ENCODE peak calls at places on chromosomes 5 and 9, in four cellular contexts. One of them, this sample, is unnamed. For H3K4me1, the result is how much of the 10 kb centered on the place peaks cover.

GRCh38 chr9:132181796-132182521 is 20.1 kb downstream of the NTNG2 start:
- DNase-seq in suprapubic skin: no peak
- DNase-seq in right lobe of liver: no peak
- DNase-seq in IMR-90: peak
- DNase-seq in this sample: no peak

GRCh38 chr5:44632344-44632743 is 176.4 kb upstream of the MRPS30 start:
- DNase-seq in suprapubic skin: no peak
- DNase-seq in IMR-90: no peak
- DNase-seq in right lobe of liver: no peak
- DNase-seq in this sample: no peak

GRCh38 chr5:134568761-134569725 is 43.6 kb downstream of the JADE2 start:
- DNase-seq in IMR-90: peak
- DNase-seq in right lobe of liver: peak
- DNase-seq in suprapubic skin: no peak
- DNase-seq in this sample: peak

GRCh38 chr5:68193481-68194036 is 22.0 kb upstream of the PIK3R1 start:
- DNase-seq in right lobe of liver: no peak
- DNase-seq in suprapubic skin: no peak
- DNase-seq in IMR-90: no peak
- DNase-seq in this sample: no peak

GRCh38 chr9:98287383-98287782 is 31.9 kb upstream of the TBC1D2 start:
- DNase-seq in suprapubic skin: no peak
- DNase-seq in right lobe of liver: no peak
- DNase-seq in IMR-90: no peak
- DNase-seq in this sample: no peak

GRCh38 chr9:4327504-4328191 is 27.8 kb upstream of the GLIS3 start:
- DNase-seq in IMR-90: peak
- DNase-seq in suprapubic skin: no peak
- DNase-seq in right lobe of liver: no peak
- DNase-seq in this sample: peak

GRCh38 chr5:57750891-57751290 is 268.3 kb upstream of the ACTBL2 start:
- DNase-seq in IMR-90: no peak
- DNase-seq in suprapubic skin: no peak
- DNase-seq in right lobe of liver: no peak
- DNase-seq in this sample: no peak

GRCh38 chr5:174044451-174044850 is 1.1 kb upstream of the NSG2 start:
- DNase-seq in suprapubic skin: no peak
- DNase-seq in IMR-90: no peak
- DNase-seq in right lobe of liver: no peak
- DNase-seq in this sample: no peak

GRCh38 chr5:30808996-30809395 is 384.5 kb upstream of the CDH6 start:
- DNase-seq in IMR-90: peak
- DNase-seq in right lobe of liver: no peak
- DNase-seq in suprapubic skin: no peak
- DNase-seq in this sample: no peak

GRCh38 chr5:39783756-39784421 is 359.1 kb upstream of the DAB2 start:
- DNase-seq in IMR-90: peak
- DNase-seq in suprapubic skin: no peak
- DNase-seq in right lobe of liver: no peak
- DNase-seq in this sample: no peak

GRCh38 chr5:116773926-116774325 is 199.3 kb upstream of the SEMA6A start:
- DNase-seq in right lobe of liver: no peak
- DNase-seq in suprapubic skin: no peak
- DNase-seq in IMR-90: no peak
- DNase-seq in this sample: no peak

GRCh38 chr5:146607663-146608315 is 91.8 kb upstream of the GPR151 start:
- DNase-seq in right lobe of liver: no peak
- DNase-seq in suprapubic skin: no peak
- DNase-seq in IMR-90: no peak
- DNase-seq in this sample: no peak

GRCh38 chr5:136057401-136057951 is 28.7 kb downstream of the TGFBI start:
- DNase-seq in IMR-90: peak
- DNase-seq in suprapubic skin: no peak
- DNase-seq in right lobe of liver: no peak
- DNase-seq in this sample: no peak

GRCh38 chr9:114906922-114907571 is 23.3 kb downstream of the TNFSF8 start:
- DNase-seq in IMR-90: peak
- DNase-seq in suprapubic skin: no peak
- DNase-seq in right lobe of liver: no peak
- DNase-seq in this sample: no peak

GRCh38 chr5:175823731-175824525 is 47.5 kb upstream of the CPLX2 start:
- DNase-seq in right lobe of liver: no peak
- DNase-seq in IMR-90: no peak
- DNase-seq in suprapubic skin: no peak
- DNase-seq in this sample: no peak

GRCh38 chr9:75448281-75448680 is 360.0 kb downstream of the OSTF1 start:
- DNase-seq in suprapubic skin: no peak
- DNase-seq in IMR-90: no peak
- DNase-seq in right lobe of liver: no peak
- DNase-seq in this sample: peak

GRCh38 chr9:16058131-16058549 is 505.3 kb downstream of the CCDC171 start:
- DNase-seq in suprapubic skin: no peak
- DNase-seq in IMR-90: peak
- DNase-seq in right lobe of liver: no peak
- DNase-seq in this sample: no peak

GRCh38 chr5:83914199-83914598 is 193.5 kb upstream of the HAPLN1 start:
- DNase-seq in IMR-90: peak
- DNase-seq in right lobe of liver: no peak
- DNase-seq in suprapubic skin: no peak
- DNase-seq in this sample: no peak

GRCh38 chr5:96049398-96050272 is 88.0 kb upstream of the ELL2 start:
- DNase-seq in IMR-90: peak
- DNase-seq in suprapubic skin: no peak
- DNase-seq in right lobe of liver: no peak
- DNase-seq in this sample: peak

GRCh38 chr5:82418608-82418950 is 140.4 kb upstream of the RPS23 start:
- DNase-seq in IMR-90: no peak
- DNase-seq in right lobe of liver: no peak
- DNase-seq in suprapubic skin: no peak
- DNase-seq in this sample: no peak

GRCh38 chr9:113504725-113505590 is 41.4 kb downstream of the RGS3 start:
- DNase-seq in right lobe of liver: peak
- DNase-seq in suprapubic skin: no peak
- DNase-seq in IMR-90: no peak
- DNase-seq in this sample: no peak

GRCh38 chr9:91775011-91775707 is 174.9 kb downstream of the ROR2 start:
- DNase-seq in IMR-90: peak
- DNase-seq in suprapubic skin: no peak
- DNase-seq in right lobe of liver: peak
- DNase-seq in this sample: peak

GRCh38 chr9:136607334-136607919 is 55.3 kb upstream of the EGFL7 start:
- DNase-seq in IMR-90: no peak
- DNase-seq in right lobe of liver: no peak
- DNase-seq in suprapubic skin: no peak
- DNase-seq in this sample: no peak

GRCh38 chr5:133873454-133873853 is 95.0 kb downstream of the C5orf15 start:
- DNase-seq in right lobe of liver: no peak
- DNase-seq in suprapubic skin: no peak
- DNase-seq in IMR-90: no peak
- DNase-seq in this sample: no peak

GRCh38 chr5:9437741-9438240 is 108.1 kb downstream of the SEMA5A start:
- DNase-seq in suprapubic skin: no peak
- DNase-seq in IMR-90: peak
- DNase-seq in right lobe of liver: no peak
- DNase-seq in this sample: no peak

GRCh38 chr5:773517-774264 is 10.8 kb downstream of the ZDHHC11B start:
- DNase-seq in IMR-90: no peak
- DNase-seq in suprapubic skin: peak
- DNase-seq in right lobe of liver: peak
- DNase-seq in this sample: no peak

GRCh38 chr5:52693279-52693678 is 94.4 kb upstream of the ITGA1 start:
- DNase-seq in IMR-90: peak
- DNase-seq in right lobe of liver: peak
- DNase-seq in suprapubic skin: no peak
- DNase-seq in this sample: peak

GRCh38 chr5:6615416-6615815 is 17.4 kb downstream of the NSUN2 start:
- DNase-seq in suprapubic skin: peak
- DNase-seq in IMR-90: no peak
- DNase-seq in right lobe of liver: no peak
- DNase-seq in this sample: no peak

GRCh38 chr5:161431963-161432362 is 114.6 kb downstream of the GABRB2 start:
- DNase-seq in suprapubic skin: no peak
- DNase-seq in IMR-90: no peak
- DNase-seq in right lobe of liver: no peak
- DNase-seq in this sample: no peak

GRCh38 chr9:7799934-7800285 is 332 bp upstream of the DMAC1 start:
- DNase-seq in IMR-90: no peak
- DNase-seq in suprapubic skin: no peak
- DNase-seq in right lobe of liver: no peak
- DNase-seq in this sample: no peak

GRCh38 chr9:7802666-7803065 is 3.1 kb upstream of the DMAC1 start:
- DNase-seq in suprapubic skin: no peak
- DNase-seq in right lobe of liver: no peak
- DNase-seq in IMR-90: peak
- DNase-seq in this sample: no peak

GRCh38 chr9:7794196-7794595 is 5.4 kb downstream of the DMAC1 start:
- DNase-seq in IMR-90: no peak
- DNase-seq in suprapubic skin: no peak
- DNase-seq in right lobe of liver: no peak
- DNase-seq in this sample: no peak

DNA sequence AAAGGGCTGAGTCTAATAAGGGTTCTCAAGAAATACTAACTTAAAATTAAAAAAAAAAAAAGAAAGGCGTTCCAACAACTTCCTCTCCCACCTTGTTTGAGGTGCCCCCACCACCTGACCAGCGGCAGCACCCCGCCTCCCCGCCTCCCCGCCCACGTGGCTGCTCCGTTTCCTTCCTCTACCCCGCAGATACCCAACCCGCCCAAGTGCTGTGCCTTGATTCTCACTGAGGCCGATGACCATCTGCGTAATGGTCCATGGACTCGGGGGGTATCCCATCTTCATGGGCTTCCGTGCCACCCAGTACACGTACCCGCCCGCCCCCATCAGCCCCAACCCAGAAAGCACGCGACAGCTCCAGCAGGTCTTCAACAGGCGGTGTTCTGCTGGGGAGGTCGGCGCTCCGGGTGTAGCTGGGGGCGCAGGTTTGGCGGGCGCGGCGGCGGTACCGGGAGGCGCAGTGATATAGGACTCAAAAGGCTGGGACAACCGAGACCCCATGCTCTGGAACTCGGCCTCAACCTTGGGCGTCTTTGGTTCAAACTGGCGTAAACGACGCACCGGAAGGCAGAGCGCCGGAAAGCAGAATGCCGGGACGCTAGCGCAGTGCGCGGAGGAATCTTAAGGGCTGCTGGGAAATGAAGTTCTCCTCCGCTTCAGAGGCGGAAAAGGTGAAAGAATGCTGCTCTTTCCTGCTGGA is at the start of gene DMAC1:
- DNase-seq in IMR-90: peak
- DNase-seq in suprapubic skin: no peak
- DNase-seq in right lobe of liver: peak
- DNase-seq in this sample: peak
- TF ChIP-seq POLR2A in IMR-90: peak
- TF ChIP-seq POLR2A in suprapubic skin: no peak
- TF ChIP-seq POLR2A in right lobe of liver: peak
- TF ChIP-seq POLR2A in this sample: peak

GRCh38 chr9:82332018-82332773 is 343.6 kb downstream of the SPATA31D1 start:
- DNase-seq in right lobe of liver: no peak
- DNase-seq in IMR-90: peak
- DNase-seq in suprapubic skin: no peak
- DNase-seq in this sample: no peak
- H3K27ac ChIP-seq in right lobe of liver: peak
- H3K27ac ChIP-seq in IMR-90: peak
- H3K27ac ChIP-seq in suprapubic skin: no peak
- H3K27ac ChIP-seq in this sample: no peak

DNA sequence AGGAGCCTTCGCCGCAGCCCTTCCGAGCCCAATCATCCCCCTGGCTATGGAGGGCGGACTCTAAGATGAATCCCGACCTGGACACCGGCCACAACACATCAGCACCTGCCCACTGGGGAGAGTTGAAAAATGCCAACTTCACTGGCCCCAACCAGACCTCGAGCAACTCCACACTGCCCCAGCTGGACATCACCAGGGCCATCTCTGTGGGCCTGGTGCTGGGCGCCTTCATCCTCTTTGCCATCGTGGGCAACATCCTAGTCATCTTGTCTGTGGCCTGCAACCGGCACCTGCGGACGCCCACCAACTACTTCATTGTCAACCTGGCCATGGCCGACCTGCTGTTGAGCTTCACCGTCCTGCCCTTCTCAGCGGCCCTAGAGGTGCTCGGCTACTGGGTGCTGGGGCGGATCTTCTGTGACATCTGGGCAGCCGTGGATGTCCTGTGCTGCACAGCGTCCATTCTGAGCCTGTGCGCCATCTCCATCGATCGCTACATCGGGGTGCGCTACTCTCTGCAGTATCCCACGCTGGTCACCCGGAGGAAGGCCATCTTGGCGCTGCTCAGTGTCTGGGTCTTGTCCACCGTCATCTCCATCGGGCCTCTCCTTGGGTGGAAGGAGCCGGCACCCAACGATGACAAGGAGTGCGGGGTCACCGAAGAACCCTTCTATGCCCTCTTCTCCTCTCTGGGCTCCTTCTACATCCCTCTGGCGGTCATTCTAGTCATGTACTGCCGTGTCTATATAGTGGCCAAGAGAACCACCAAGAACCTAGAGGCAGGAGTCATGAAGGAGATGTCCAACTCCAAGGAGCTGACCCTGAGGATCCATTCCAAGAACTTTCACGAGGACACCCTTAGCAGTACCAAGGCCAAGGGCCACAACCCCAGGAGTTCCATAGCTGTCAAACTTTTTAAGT is 819 bp downstream of the ADRA1B start:
- DNase-seq in right lobe of liver: no peak
- DNase-seq in suprapubic skin: no peak
- DNase-seq in IMR-90: no peak
- DNase-seq in this sample: no peak
- H3K4me1 ChIP-seq in right lobe of liver: under half
- H3K4me1 ChIP-seq in suprapubic skin: under half
- H3K4me1 ChIP-seq in IMR-90: under half
- H3K4me1 ChIP-seq in this sample: under half

GRCh38 chr9:130030821-130031481 is 12.0 kb downstream of the FNBP1 start:
- DNase-seq in suprapubic skin: no peak
- DNase-seq in IMR-90: no peak
- DNase-seq in right lobe of liver: no peak
- DNase-seq in this sample: peak

GRCh38 chr9:130029223-130029583 is 13.8 kb downstream of the FNBP1 start:
- DNase-seq in suprapubic skin: no peak
- DNase-seq in IMR-90: no peak
- DNase-seq in right lobe of liver: no peak
- DNase-seq in this sample: no peak

GRCh38 chr9:130028493-130029222 is 14.3 kb downstream of the FNBP1 start:
- DNase-seq in IMR-90: no peak
- DNase-seq in suprapubic skin: no peak
- DNase-seq in right lobe of liver: no peak
- DNase-seq in this sample: no peak

GRCh38 chr9:130027533-130028370 is 15.2 kb downstream of the FNBP1 start:
- DNase-seq in suprapubic skin: no peak
- DNase-seq in IMR-90: no peak
- DNase-seq in right lobe of liver: no peak
- DNase-seq in this sample: no peak

DNA sequence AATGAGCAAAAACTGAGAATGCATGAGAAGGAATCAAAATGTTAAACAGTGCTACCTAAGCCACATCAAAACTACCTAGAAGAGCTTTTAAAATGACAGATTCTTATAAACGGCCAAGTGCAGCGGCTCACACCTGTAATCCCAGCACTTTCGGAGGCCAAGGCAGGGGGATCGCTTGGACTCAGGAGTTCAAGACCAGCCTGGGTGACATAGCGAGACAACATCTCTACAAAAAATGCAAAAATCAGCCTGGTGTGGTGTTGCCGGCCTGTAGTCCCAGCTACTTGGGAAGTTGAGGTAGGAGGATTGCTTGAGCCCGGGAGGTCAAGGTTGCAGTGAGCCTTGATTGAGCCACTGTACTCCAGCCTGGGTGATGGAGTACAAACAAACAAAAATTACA is 13.4 kb downstream of the FNBP1 start:
- DNase-seq in right lobe of liver: no peak
- DNase-seq in suprapubic skin: no peak
- DNase-seq in IMR-90: no peak
- DNase-seq in this sample: no peak
- TF ChIP-seq POLR2A in right lobe of liver: no peak
- TF ChIP-seq POLR2A in suprapubic skin: no peak
- TF ChIP-seq POLR2A in IMR-90: no peak
- TF ChIP-seq POLR2A in this sample: no peak

This sample was measured in thyroid gland.